ENCODE peak calls at places on chromosome 15, in four cellular contexts. D is coronary artery, U is AG09309, R is endodermal cell. P is an unnamed sample.

GRCh38 chr15:57881972-57882371 is 175.5 kb downstream of the POLR2M start:
- DNase-seq in D (no peak), U (no peak), R (no peak), P (no peak)

GRCh38 chr15:85171736-85172135 is 190.1 kb downstream of the PDE8A start:
- DNase-seq in D (no peak), U (no peak), R (no peak), P (no peak)

GRCh38 chr15:80182611-80183210 is 29.9 kb downstream of the FAH start:
- DNase-seq in D (no peak), U (peak; percentile 37), R (no peak), P (no peak)

GRCh38 chr15:83436513-83437158 is 10.5 kb upstream of the SH3GL3 start:
- DNase-seq in D (no peak), U (no peak), R (peak; percentile 55), P (no peak)

GRCh38 chr15:81337713-81338157 is 13.8 kb upstream of the STARD5 start:
- DNase-seq in D (peak; percentile 29), U (no peak), R (no peak), P (no peak)

GRCh38 chr15:38555686-38556334 is 8.8 kb downstream of the RASGRP1 start:
- DNase-seq in D (no peak), U (peak; percentile 51), R (no peak), P (no peak)

GRCh38 chr15:77075528-77075927 is 4.6 kb upstream of the TSPAN3 start:
- DNase-seq in D (no peak), U (no peak), R (no peak), P (no peak)

GRCh38 chr15:90142216-90143175 is 40.2 kb upstream of the IDH2 start:
- DNase-seq in D (no peak), U (no peak), R (no peak), P (no peak)

GRCh38 chr15:74275957-74276356 is 39.8 kb downstream of the CCDC33 start:
- DNase-seq in D (no peak), U (no peak), R (peak; percentile 78), P (no peak)

GRCh38 chr15:41940441-41940857 is 31.9 kb downstream of the EHD4 start:
- DNase-seq in D (no peak), U (no peak), R (peak; percentile 25), P (no peak)

DNA sequence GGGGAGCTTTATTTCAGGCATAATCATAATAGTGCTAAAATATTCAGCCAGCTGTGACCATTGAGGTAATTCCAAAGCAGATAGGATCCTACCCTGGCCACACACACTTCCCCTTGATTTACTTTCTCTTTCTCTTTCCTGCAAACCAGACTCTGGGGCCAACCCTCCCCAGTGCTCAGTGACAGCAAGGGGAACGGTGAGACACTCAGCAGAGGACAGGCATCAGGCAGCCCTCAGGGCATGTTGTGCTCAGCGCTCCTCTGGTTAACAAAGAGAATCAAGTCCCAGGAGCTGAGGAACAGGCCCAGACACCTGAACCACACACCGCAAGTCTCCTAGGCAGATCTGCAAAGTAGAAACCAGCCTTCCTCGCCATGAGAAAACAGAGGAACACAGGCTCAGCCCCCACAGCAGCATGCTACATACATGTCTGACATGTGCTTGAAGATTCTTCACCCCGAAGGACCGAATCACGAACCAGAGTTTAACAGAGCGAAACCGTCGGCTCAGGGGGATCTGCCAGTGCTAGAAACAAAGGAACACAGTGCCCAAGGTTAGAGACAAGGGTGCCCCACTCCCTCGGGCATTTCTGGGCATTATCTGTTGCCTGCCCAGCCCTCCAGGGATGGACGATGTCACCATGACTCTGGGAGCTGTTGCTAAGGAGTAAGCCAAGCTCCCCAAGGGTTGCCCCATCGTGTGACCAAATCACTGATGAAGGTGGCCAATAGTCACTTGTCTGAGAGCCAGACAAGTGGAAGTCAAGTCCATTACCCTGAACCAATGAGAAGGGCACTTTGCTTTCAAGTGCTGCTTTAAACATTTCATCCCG is 17.5 kb downstream of the HDC start:
- DNase-seq in D (no peak), U (no peak), R (no peak), P (peak; percentile 74)
- H3K4me3 ChIP-seq in D (no peak overlapping the region), U (no peak overlapping the region), R (no peak overlapping the region), P (no peak overlapping the region)

GRCh38 chr15:71610991-71611720 is 199.2 kb upstream of the NR2E3 start:
- DNase-seq in D (no peak), U (no peak), R (peak; percentile 57), P (no peak)
- H3K4me3 ChIP-seq in D (no peak overlapping the region), U (no peak overlapping the region), R (no peak overlapping the region), P (no peak overlapping the region)

DNA sequence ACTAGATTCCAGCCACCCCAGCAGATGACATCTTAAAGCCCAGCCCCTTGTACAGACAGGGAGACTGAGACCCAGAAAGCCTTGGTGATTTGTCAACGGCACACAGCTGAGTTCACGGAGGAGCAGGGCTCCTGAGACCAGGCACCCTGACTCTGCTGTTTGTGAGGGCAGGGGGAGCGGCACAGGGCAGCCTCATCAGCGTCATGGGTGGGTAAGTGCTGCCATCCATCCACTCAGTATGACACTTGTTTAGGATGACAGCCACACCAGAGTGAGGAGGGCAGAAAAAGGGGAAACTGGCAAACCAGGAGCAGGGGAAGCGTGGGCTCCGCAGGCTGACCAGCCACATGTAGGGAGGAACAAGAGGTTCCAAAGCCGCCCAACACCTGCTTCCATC is 20.0 kb downstream of the RBPMS2 start:
- DNase-seq in D (no peak), U (no peak), R (no peak), P (no peak)
- H3K4me3 ChIP-seq in D (no peak overlapping the region), U (no peak overlapping the region), R (no peak overlapping the region), P (no peak overlapping the region)

DNA sequence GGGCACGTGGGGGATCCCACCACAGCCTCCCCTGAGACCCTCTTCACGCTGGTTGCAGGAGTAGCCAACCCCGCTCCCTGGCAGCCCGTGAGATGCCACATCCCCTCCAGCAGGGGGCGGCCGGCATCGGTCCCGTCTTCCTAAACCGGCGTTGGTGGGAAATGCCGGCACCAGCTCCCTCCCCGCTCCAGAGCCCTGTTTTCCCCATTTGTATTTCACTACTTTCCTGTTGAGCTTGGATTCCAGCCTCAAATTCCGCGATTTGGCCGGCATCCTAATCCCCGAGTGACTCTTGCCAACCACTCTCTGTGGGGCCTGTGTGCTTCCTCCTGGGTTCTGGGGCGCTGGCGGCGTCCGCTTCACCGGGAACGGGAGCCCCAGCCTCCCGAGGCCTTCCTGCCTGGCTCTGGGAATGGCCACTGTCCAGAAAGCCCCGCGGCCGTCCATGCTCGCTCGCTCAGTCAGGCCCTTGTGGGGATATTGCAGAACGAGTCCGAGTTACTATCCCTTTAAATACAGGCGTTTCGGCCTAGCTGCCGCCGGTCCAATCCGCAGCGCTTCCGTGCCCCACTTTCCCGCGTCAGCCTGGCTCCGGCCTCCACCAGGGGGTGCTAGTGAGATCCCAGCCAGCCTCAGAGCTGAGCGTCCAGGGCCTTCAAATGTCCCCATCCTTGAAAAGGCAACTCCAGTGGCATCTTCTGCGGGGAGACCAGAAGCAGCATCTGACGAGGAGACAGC is 8.1 kb upstream of the ADAMTS17 start:
- DNase-seq in D (peak; percentile 96), U (peak; percentile 41), R (peak; percentile 99), P (peak; percentile 93)
- H3K4me3 ChIP-seq in D (peak overlapping the region; percentile 83), U (peak overlapping the region; percentile 78), R (peak overlapping the region; percentile 96), P (peak overlapping the region; percentile 68)

DNA sequence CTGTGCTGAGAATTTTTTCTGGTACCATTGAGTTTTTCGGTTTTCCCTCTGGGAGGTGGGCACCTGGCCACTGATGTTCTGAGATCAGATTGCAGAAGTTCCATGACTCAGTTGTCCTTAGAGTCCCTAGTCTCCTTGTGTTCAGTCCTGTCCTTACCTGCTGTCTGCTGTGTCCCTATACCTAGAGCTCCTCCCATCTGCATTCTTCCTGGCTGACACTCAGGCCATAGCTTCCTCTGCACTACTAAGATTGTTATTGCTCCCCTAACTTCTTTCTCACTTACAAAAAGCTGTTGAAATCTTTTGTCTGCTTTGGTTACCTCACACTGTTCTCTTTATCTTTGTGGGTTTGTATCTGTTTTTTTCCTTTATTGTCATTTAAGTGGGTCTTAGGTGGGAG is 13.2 kb downstream of the USP3 start:
- DNase-seq in D (no peak), U (no peak), R (peak; percentile 72), P (no peak)
- H3K4me3 ChIP-seq in D (no peak overlapping the region), U (no peak overlapping the region), R (no peak overlapping the region), P (no peak overlapping the region)

GRCh38 chr15:70092462-70092850 is 5.3 kb downstream of the TLE3 start:
- DNase-seq in D (no peak), U (no peak), R (no peak), P (no peak)
- H3K4me3 ChIP-seq in D (no peak overlapping the region), U (no peak overlapping the region), R (peak overlapping the region; percentile 81), P (no peak overlapping the region)

GRCh38 chr15:34721157-34721801 is 33.5 kb downstream of the GJD2 start:
- DNase-seq in D (no peak), U (no peak), R (no peak), P (no peak)
- H3K4me3 ChIP-seq in D (no peak overlapping the region), U (no peak overlapping the region), R (no peak overlapping the region), P (no peak overlapping the region)

GRCh38 chr15:32936283-32936918 is 218.6 kb downstream of the GREM1 start:
- DNase-seq in D (no peak), U (peak; percentile 28), R (no peak), P (no peak)

GRCh38 chr15:32928876-32929275 is 211.1 kb downstream of the GREM1 start:
- DNase-seq in D (no peak), U (no peak), R (no peak), P (no peak)

GRCh38 chr15:32935139-32935538 is 217.3 kb downstream of the GREM1 start:
- DNase-seq in D (no peak), U (no peak), R (no peak), P (no peak)

DNA sequence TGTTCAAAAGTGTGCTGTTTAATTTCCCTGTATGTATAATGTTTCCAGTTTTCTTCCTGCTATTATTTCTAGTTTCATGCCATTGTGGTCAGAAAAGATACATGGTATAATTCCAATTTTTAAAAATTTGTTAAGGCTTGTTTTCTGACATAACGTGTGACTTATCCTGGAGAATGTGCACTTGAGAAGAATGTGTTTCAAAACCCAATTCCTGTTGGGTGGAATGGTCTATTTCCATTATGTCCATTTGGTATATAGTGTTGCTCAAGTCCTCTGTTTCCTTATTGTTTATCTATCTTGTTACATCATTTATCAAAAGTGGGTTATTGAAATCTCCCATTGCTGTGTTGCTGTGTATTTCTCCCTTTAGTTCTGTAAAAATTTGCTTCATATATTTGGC is 215.4 kb downstream of the GREM1 start:
- DNase-seq in D (no peak), U (no peak), R (no peak), P (no peak)
- H3K4me3 ChIP-seq in D (no peak overlapping the region), U (no peak overlapping the region), R (no peak overlapping the region), P (no peak overlapping the region)

P was measured in left lung.